ENCODE peak calls at places on chromosomes 12 and 14, in four cellular contexts. G, F, S and R are unnamed samples.

GRCh38 chr12:12072064-12072760 is 1.5 kb downstream of the BCL2L14 start:
- DNase-seq in G (no peak), F (peak; percentile 38), S (no peak), R (no peak)

GRCh38 chr12:39272934-39273770 is 169.8 kb downstream of the KIF21A start:
- DNase-seq in G (peak; percentile 27), F (peak; percentile 24), S (peak; percentile 59), R (peak; percentile 39)

GRCh38 chr12:87082756-87083155 is 826.6 kb upstream of the MGAT4C start:
- DNase-seq in G (no peak), F (no peak), S (no peak), R (no peak)

GRCh38 chr12:94165670-94166069 is 17.3 kb downstream of the PLXNC1 start:
- DNase-seq in G (no peak), F (no peak), S (no peak), R (no peak)

GRCh38 chr14:55752580-55753365 is 172.8 kb downstream of the KTN1 start:
- DNase-seq in G (peak; percentile 25), F (no peak), S (no peak), R (no peak)

GRCh38 chr12:74537126-74537706 is 419 bp upstream of the ATXN7L3B start:
- DNase-seq in G (no peak), F (peak; percentile 56), S (peak; percentile 64), R (peak; percentile 43)

GRCh38 chr12:32891956-32892355 is 4.6 kb downstream of the PKP2 start:
- DNase-seq in G (no peak), F (peak; percentile 75), S (no peak), R (no peak)

GRCh38 chr14:69772082-69773017 is 5.4 kb downstream of the SRSF5 start:
- DNase-seq in G (no peak), F (peak; percentile 45), S (no peak), R (no peak)

GRCh38 chr12:4245446-4245845 is 28.1 kb upstream of the CCND2 start:
- DNase-seq in G (no peak), F (no peak), S (no peak), R (no peak)

GRCh38 chr12:131825146-131825892 is 2.9 kb upstream of the MMP17 start:
- DNase-seq in G (no peak), F (no peak), S (no peak), R (no peak)

GRCh38 chr12:9273276-9273675 is 65.1 kb upstream of the PZP start:
- DNase-seq in G (no peak), F (no peak), S (no peak), R (no peak)

GRCh38 chr14:38363217-38363616 is 107.3 kb upstream of the CLEC14A start:
- DNase-seq in G (no peak), F (no peak), S (no peak), R (no peak)

GRCh38 chr12:51388066-51388799 is 3.0 kb downstream of the GALNT6 start:
- DNase-seq in G (no peak), F (no peak), S (peak; percentile 82), R (no peak)

GRCh38 chr12:51341259-51342007 is 5.0 kb downstream of the CELA1 start:
- DNase-seq in G (peak; percentile 75), F (peak; percentile 47), S (peak; percentile 82), R (peak; percentile 71)

DNA sequence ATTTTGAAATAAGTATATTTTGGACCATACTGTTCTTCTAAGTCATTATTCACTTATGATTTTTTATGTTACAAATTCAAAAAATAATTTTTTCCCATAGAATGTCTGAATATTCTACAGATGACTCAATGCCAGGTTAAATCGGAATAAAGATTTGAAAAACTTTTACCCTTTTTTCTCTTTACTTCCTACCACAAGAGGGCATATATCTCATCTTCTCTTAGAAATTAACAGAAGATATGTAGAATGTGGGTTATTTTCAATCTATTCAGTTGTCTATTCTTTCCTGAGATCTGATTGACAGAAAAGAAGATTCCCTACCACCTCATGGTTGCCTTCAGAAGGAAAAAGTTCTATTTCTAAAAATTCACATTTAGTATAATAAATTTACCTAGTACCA is 53.0 kb upstream of the KITLG start:
- DNase-seq in G (no peak), F (no peak), S (no peak), R (no peak)
- TF ChIP-seq ELF4 in G (no peak), F (no peak), S (no peak), R (no peak)

GRCh38 chr12:118188690-118189371 is 52.9 kb downstream of the PEBP1 start:
- DNase-seq in G (no peak), F (no peak), S (no peak), R (no peak)

GRCh38 chr12:118185602-118186397 is 49.9 kb downstream of the PEBP1 start:
- DNase-seq in G (no peak), F (no peak), S (no peak), R (no peak)

GRCh38 chr12:118183155-118183554 is 47.2 kb downstream of the PEBP1 start:
- DNase-seq in G (no peak), F (no peak), S (no peak), R (no peak)

GRCh38 chr12:118187746-118188390 is 51.9 kb downstream of the PEBP1 start:
- DNase-seq in G (no peak), F (no peak), S (peak; percentile 27), R (no peak)

DNA sequence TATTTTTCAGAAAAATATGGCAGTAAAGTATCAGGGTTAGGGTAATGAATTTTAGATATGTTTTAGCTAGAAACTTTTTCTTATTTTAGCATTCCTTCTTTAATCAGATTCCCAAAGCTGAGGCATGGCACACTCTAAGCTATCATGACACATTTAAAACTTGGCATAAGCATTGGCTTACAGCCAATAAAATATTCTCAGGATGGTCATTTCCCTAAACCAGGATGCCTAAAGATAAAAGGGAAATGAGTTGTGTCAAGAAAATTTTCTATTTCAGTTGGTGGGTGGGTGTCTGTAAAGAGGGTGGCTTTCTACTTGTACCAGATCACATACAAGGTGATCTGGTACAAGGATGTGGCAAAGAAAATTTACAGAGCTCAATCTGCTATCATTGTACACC is 47.8 kb downstream of the PEBP1 start:
- DNase-seq in G (no peak), F (no peak), S (no peak), R (no peak)
- TF ChIP-seq SP1 in G (no peak), F (no peak), S (no peak), R (no peak)

GRCh38 chr14:23644919-23645336 is 8.8 kb downstream of the DHRS2 start:
- DNase-seq in G (no peak), F (no peak), S (no peak), R (no peak)

GRCh38 chr14:23645504-23645811 is 9.3 kb downstream of the DHRS2 start:
- DNase-seq in G (no peak), F (no peak), S (no peak), R (no peak)

GRCh38 chr14:23645812-23646647 is 9.9 kb downstream of the DHRS2 start:
- DNase-seq in G (no peak), F (peak; percentile 74), S (peak; percentile 14), R (no peak)

GRCh38 chr14:23643533-23644194 is 7.5 kb downstream of the DHRS2 start:
- DNase-seq in G (no peak), F (no peak), S (no peak), R (no peak)

DNA sequence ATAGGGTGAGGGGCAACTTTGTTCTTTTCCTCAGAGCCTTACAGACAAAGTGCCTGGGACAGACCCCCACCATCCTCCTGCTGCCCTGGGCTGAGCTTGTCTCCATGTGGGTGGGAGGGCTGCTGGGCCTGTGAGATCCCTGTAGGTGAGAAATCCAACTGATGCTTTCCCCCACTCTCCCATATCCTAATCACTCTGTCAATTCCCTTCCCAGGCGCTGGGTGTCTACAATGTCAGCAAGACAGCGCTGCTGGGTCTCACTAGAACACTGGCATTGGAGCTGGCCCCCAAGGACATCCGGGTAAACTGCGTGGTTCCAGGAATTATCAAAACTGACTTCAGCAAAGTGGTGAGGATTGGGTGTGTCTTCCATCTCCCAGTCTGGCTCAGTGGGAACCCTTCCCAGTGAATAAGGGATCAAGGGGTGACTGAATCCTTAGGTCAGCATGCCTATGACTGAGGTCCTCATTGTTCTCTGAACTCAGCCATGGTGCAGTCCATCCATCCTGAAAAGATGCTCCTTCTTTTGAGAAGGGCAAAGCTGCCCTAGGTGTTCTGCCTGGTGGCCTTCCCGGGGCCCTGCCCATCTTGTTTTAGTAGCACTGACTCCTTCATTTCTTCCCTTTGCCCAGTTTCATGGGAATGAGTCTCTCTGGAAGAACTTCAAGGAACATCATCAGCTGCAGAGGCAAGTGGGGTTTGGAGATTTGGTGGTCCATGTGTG is 8.2 kb downstream of the DHRS2 start:
- DNase-seq in G (no peak), F (no peak), S (no peak), R (no peak)
- TF ChIP-seq ELF4 in G (no peak), F (no peak), S (no peak), R (no peak)

DNA sequence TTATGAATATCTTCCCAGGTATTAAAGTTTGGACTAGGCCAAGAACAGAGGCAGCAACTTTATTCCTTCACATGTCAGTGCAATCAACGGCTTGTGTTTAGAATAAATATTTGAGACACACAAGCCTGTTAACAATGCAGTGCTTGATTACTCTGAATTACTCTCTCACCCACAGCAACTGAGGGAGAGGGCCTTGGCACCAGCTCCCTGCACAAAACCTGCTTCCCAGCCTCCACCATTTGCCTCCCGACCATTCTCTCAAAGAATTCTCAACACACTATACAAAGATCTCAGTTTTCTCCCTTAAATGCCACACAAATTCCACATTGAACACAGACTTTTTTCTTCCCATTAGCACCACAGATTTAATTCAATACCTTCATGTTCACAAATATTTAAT is 77.0 kb downstream of the STON2 start:
- DNase-seq in G (no peak), F (no peak), S (no peak), R (no peak)
- TF ChIP-seq SP1 in G (no peak), F (no peak), S (no peak), R (no peak)

GRCh38 chr14:100761481-100761880 is 34.8 kb downstream of the DLK1 start:
- DNase-seq in G (no peak), F (no peak), S (no peak), R (no peak)

GRCh38 chr14:100749967-100750597 is 23.4 kb downstream of the DLK1 start:
- DNase-seq in G (no peak), F (peak; percentile 88), S (no peak), R (no peak)

GRCh38 chr14:100750762-100751699 is 24.3 kb downstream of the DLK1 start:
- DNase-seq in G (no peak), F (peak; percentile 96), S (no peak), R (no peak)

GRCh38 chr14:100754020-100754419 is 27.3 kb downstream of the DLK1 start:
- DNase-seq in G (no peak), F (peak; percentile 65), S (no peak), R (no peak)

DNA sequence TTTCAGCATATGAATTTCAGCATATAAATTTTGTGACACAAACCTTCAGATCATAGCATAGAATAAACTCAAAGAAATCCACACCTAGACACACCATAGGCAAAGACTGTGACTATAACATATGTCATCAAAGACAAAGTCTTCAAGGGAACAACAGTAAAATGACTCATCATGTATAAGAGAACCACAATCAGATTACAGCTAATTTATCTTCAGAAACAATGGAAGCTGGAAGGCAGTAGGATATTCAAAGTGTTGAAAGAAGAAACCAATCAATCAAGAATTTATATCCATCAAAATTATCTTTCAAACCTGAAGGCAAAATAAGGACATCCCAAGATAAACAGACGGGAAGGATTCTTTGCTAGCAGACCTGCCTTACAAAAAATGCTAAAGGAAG is 29.0 kb downstream of the DLK1 start:
- DNase-seq in G (no peak), F (no peak), S (peak; percentile 53), R (no peak)
- TF ChIP-seq ELF4 in G (no peak), F (no peak), S (no peak), R (no peak)

GRCh38 chr14:90388982-90389381 is 7.8 kb upstream of the CALM1 start:
- DNase-seq in G (no peak), F (no peak), S (no peak), R (no peak)
- TF ChIP-seq SP1 in G (no peak), F (no peak), S (no peak), R (no peak)